ENCODE peak calls at places on chromosomes 4 and X, in seven cellular contexts. One of them, this sample, is unnamed.

GRCh38 chr4:140242357-140243284 is 88.6 kb upstream of the MAML3 start:
- DNase-seq in left ventricle myocardium inferior: no peak
- DNase-seq in caudate nucleus: no peak
- DNase-seq in cardiac muscle cell: peak; percentile 40
- DNase-seq in stimulated activated CD4-positive, alpha-beta T cell treated with anti-CD3 and anti-CD28 coated beads, Interleukin-2, amount 100 ng/mL, for 48 hours: no peak
- DNase-seq in AG08395: no peak
- DNase-seq in transverse colon: peak; percentile 36
- DNase-seq in this sample: no peak

GRCh38 chr4:170089743-170090666 is at the start of gene AADAT:
- DNase-seq in caudate nucleus: peak; percentile 47
- DNase-seq in left ventricle myocardium inferior: peak; percentile 79
- DNase-seq in cardiac muscle cell: peak; percentile 82
- DNase-seq in AG08395: peak; percentile 91
- DNase-seq in stimulated activated CD4-positive, alpha-beta T cell treated with anti-CD3 and anti-CD28 coated beads, Interleukin-2, amount 100 ng/mL, for 48 hours: no peak
- DNase-seq in transverse colon: peak; percentile 74
- DNase-seq in this sample: peak; percentile 75

GRCh38 chr4:3291411-3291968 is 1.3 kb upstream of the RGS12 start:
- DNase-seq in caudate nucleus: no peak
- DNase-seq in cardiac muscle cell: no peak
- DNase-seq in stimulated activated CD4-positive, alpha-beta T cell treated with anti-CD3 and anti-CD28 coated beads, Interleukin-2, amount 100 ng/mL, for 48 hours: no peak
- DNase-seq in AG08395: no peak
- DNase-seq in left ventricle myocardium inferior: no peak
- DNase-seq in transverse colon: peak; percentile 67
- DNase-seq in this sample: no peak

GRCh38 chr4:165947019-165947418 is 74.0 kb downstream of the TLL1 start:
- DNase-seq in AG08395: no peak
- DNase-seq in stimulated activated CD4-positive, alpha-beta T cell treated with anti-CD3 and anti-CD28 coated beads, Interleukin-2, amount 100 ng/mL, for 48 hours: no peak
- DNase-seq in cardiac muscle cell: no peak
- DNase-seq in caudate nucleus: no peak
- DNase-seq in left ventricle myocardium inferior: no peak
- DNase-seq in transverse colon: no peak
- DNase-seq in this sample: no peak

GRCh38 chr4:101028886-101029285 is 318.4 kb downstream of the PPP3CA start:
- DNase-seq in AG08395: no peak
- DNase-seq in left ventricle myocardium inferior: no peak
- DNase-seq in cardiac muscle cell: no peak
- DNase-seq in caudate nucleus: no peak
- DNase-seq in stimulated activated CD4-positive, alpha-beta T cell treated with anti-CD3 and anti-CD28 coated beads, Interleukin-2, amount 100 ng/mL, for 48 hours: no peak
- DNase-seq in transverse colon: no peak
- DNase-seq in this sample: no peak

GRCh38 chr4:93897559-93897958 is 69.0 kb downstream of the ATOH1 start:
- DNase-seq in transverse colon: no peak
- DNase-seq in caudate nucleus: no peak
- DNase-seq in stimulated activated CD4-positive, alpha-beta T cell treated with anti-CD3 and anti-CD28 coated beads, Interleukin-2, amount 100 ng/mL, for 48 hours: no peak
- DNase-seq in cardiac muscle cell: peak; percentile 1
- DNase-seq in left ventricle myocardium inferior: no peak
- DNase-seq in AG08395: no peak
- DNase-seq in this sample: no peak

GRCh38 chrX:48883729-48884128 is 13.8 kb downstream of the TIMM17B start:
- DNase-seq in stimulated activated CD4-positive, alpha-beta T cell treated with anti-CD3 and anti-CD28 coated beads, Interleukin-2, amount 100 ng/mL, for 48 hours: no peak
- DNase-seq in AG08395: no peak
- DNase-seq in transverse colon: no peak
- DNase-seq in cardiac muscle cell: no peak
- DNase-seq in left ventricle myocardium inferior: no peak
- DNase-seq in caudate nucleus: no peak
- DNase-seq in this sample: no peak

GRCh38 chr4:116925900-116926457 is 159.4 kb downstream of the TRAM1L1 start:
- DNase-seq in caudate nucleus: no peak
- DNase-seq in left ventricle myocardium inferior: no peak
- DNase-seq in AG08395: no peak
- DNase-seq in stimulated activated CD4-positive, alpha-beta T cell treated with anti-CD3 and anti-CD28 coated beads, Interleukin-2, amount 100 ng/mL, for 48 hours: no peak
- DNase-seq in cardiac muscle cell: no peak
- DNase-seq in transverse colon: no peak
- DNase-seq in this sample: no peak